ENCODE peak calls at places on chromosomes 16 and 17, in eight cellular contexts. O, F, R, L, N, J, H and S are unnamed samples.

GRCh38 chr16:11639925-11640899 is 28.0 kb upstream of the SNN start:
- DNase-seq in H (peak), O (peak), L (peak), J (peak), N (peak), F (peak), R (no peak), S (no peak)

GRCh38 chr16:69223882-69224281 is 36.9 kb downstream of the SNTB2 start:
- DNase-seq in F (no peak), L (no peak), R (no peak), N (no peak), J (no peak), O (no peak), H (no peak), S (no peak)

GRCh38 chr17:64368277-64368676 is 22.4 kb downstream of the PECAM1 start:
- DNase-seq in L (no peak), O (no peak), J (no peak), R (no peak), H (no peak), N (no peak), F (no peak), S (no peak)

GRCh38 chr17:41196068-41196467 is 6.4 kb downstream of the KRTAP9-1 start:
- DNase-seq in L (no peak), N (no peak), O (no peak), H (no peak), J (no peak), R (no peak), F (no peak), S (no peak)

GRCh38 chr17:42288078-42288984 is at the start of gene STAT5A:
- DNase-seq in L (peak), J (peak), O (peak), R (peak), H (peak), F (peak), N (peak), S (peak)

GRCh38 chr17:31327534-31328526 is 6.4 kb upstream of the EVI2A start:
- DNase-seq in R (no peak), O (no peak), L (no peak), J (peak), H (peak), F (peak), N (no peak), S (no peak)

GRCh38 chr16:12354296-12354818 is 377.8 kb downstream of the SNX29 start:
- DNase-seq in R (no peak), O (no peak), J (peak), L (no peak), N (no peak), H (no peak), F (no peak), S (no peak)

GRCh38 chr17:74089869-74090464 is 113.5 kb upstream of the RPL38 start:
- DNase-seq in O (peak), R (no peak), H (peak), L (peak), J (peak), F (peak), N (peak), S (peak)

GRCh38 chr16:59697236-59697635 is 963.1 kb upstream of the GOT2 start:
- DNase-seq in N (no peak), L (no peak), R (no peak), O (no peak), H (no peak), J (no peak), F (no peak), S (no peak)

GRCh38 chr16:8963010-8963824 is 489 bp downstream of the USP7 start:
- DNase-seq in N (peak), J (peak), F (no peak), H (no peak), O (no peak), L (no peak), R (no peak), S (no peak)

GRCh38 chr17:50479522-50480141 is 972 bp downstream of the RSAD1 start:
- DNase-seq in N (peak), F (peak), O (peak), H (peak), L (peak), J (peak), R (no peak), S (peak)

GRCh38 chr16:25771812-25772568 is 80.2 kb downstream of the HS3ST4 start:
- DNase-seq in O (no peak), H (no peak), N (no peak), J (no peak), R (no peak), F (no peak), L (no peak), S (no peak)

GRCh38 chr16:87948119-87948545 is 3.1 kb upstream of the BANP start:
- DNase-seq in F (no peak), J (no peak), H (no peak), O (no peak), R (no peak), L (no peak), N (no peak), S (no peak)

GRCh38 chr16:68668266-68668665 is 23.2 kb downstream of the CDH3 start:
- DNase-seq in L (no peak), N (no peak), R (no peak), H (peak), J (no peak), O (no peak), F (peak), S (no peak)

GRCh38 chr17:49337900-49338299 is 24.1 kb downstream of the ZNF652 start:
- DNase-seq in N (no peak), F (peak), H (peak), R (no peak), L (no peak), J (no peak), O (no peak), S (no peak)

GRCh38 chr17:17661834-17662233 is 19.4 kb upstream of the RAI1 start:
- DNase-seq in L (no peak), J (no peak), O (no peak), R (no peak), N (no peak), H (no peak), F (no peak), S (no peak)